ENCODE peak calls at places on chromosomes 13 and 19, in four cellular contexts. One of them, this sample, is unnamed.
A peak's percentile ranks its signal among the peaks of the same experiment; 100 is the strongest.

GRCh38 chr19:10876459-10877240 is 5.3 kb downstream of the CARM1 start:
- DNase-seq in HepG2: no peak
- DNase-seq in iPS-NIHi11: no peak
- DNase-seq in T-cell: no peak
- DNase-seq in this sample: no peak

GRCh38 chr19:42275103-42275502 is 6.1 kb downstream of the CIC start:
- DNase-seq in HepG2: no peak
- DNase-seq in iPS-NIHi11: no peak
- DNase-seq in T-cell: no peak
- DNase-seq in this sample: no peak

GRCh38 chr19:13794388-13794751 is 873 bp upstream of the ZSWIM4 start:
- DNase-seq in HepG2: no peak
- DNase-seq in iPS-NIHi11: no peak
- DNase-seq in T-cell: no peak
- DNase-seq in this sample: no peak

GRCh38 chr19:42247631-42248199 is 5.3 kb upstream of the GSK3A start:
- DNase-seq in HepG2: no peak
- DNase-seq in iPS-NIHi11: no peak
- DNase-seq in T-cell: no peak
- DNase-seq in this sample: no peak

GRCh38 chr19:13034636-13035035 is 39.4 kb downstream of the NFIX start:
- DNase-seq in HepG2: no peak
- DNase-seq in iPS-NIHi11: no peak
- DNase-seq in T-cell: no peak
- DNase-seq in this sample: no peak

GRCh38 chr13:28820099-28821051 is at the start of gene MTUS2:
- DNase-seq in HepG2: no peak
- DNase-seq in iPS-NIHi11: peak; percentile 65
- DNase-seq in T-cell: no peak
- DNase-seq in this sample: no peak

GRCh38 chr19:51696606-51697005 is 3.5 kb downstream of the SPACA6 start:
- DNase-seq in HepG2: no peak
- DNase-seq in iPS-NIHi11: no peak
- DNase-seq in T-cell: no peak
- DNase-seq in this sample: no peak

GRCh38 chr19:17720487-17720839 is 1.2 kb downstream of the MAP1S start:
- DNase-seq in HepG2: no peak
- DNase-seq in iPS-NIHi11: no peak
- DNase-seq in T-cell: no peak
- DNase-seq in this sample: no peak

GRCh38 chr13:52455677-52456041 is 381 bp downstream of the CKAP2 start:
- DNase-seq in HepG2: peak; percentile 73
- DNase-seq in iPS-NIHi11: peak; percentile 92
- DNase-seq in T-cell: peak; percentile 60
- DNase-seq in this sample: peak; percentile 67

GRCh38 chr13:36601186-36601585 is 72.6 kb upstream of the SERTM1 start:
- DNase-seq in HepG2: no peak
- DNase-seq in iPS-NIHi11: no peak
- DNase-seq in T-cell: no peak
- DNase-seq in this sample: no peak

GRCh38 chr19:41627966-41628675 is 1.2 kb upstream of the CEACAM4 start:
- DNase-seq in HepG2: no peak
- DNase-seq in iPS-NIHi11: no peak
- DNase-seq in T-cell: no peak
- DNase-seq in this sample: no peak

This sample was measured in HuH-7.